ENCODE peak calls at places on chromosome 22, in six cellular contexts. One of them, this sample, is unnamed.

GRCh38 chr22:21446128-21446826 is 20.9 kb upstream of the TMEM191C start:
- DNase-seq in AG04449: no peak
- DNase-seq in GM12865: no peak
- DNase-seq in lower leg skin: peak
- DNase-seq in bronchial epithelial cell: no peak
- DNase-seq in upper lobe of left lung: peak
- DNase-seq in this sample: no peak

GRCh38 chr22:49331223-49331815 is 496.4 kb downstream of the BRD1 start:
- DNase-seq in AG04449: no peak
- DNase-seq in GM12865: no peak
- DNase-seq in lower leg skin: no peak
- DNase-seq in bronchial epithelial cell: no peak
- DNase-seq in upper lobe of left lung: no peak
- DNase-seq in this sample: no peak

GRCh38 chr22:43446881-43447280 is 35.1 kb downstream of the MPPED1 start:
- DNase-seq in AG04449: no peak
- DNase-seq in GM12865: no peak
- DNase-seq in lower leg skin: no peak
- DNase-seq in bronchial epithelial cell: peak
- DNase-seq in upper lobe of left lung: no peak
- DNase-seq in this sample: no peak

GRCh38 chr22:25448435-25449051 is 115.9 kb upstream of the GRK3 start:
- DNase-seq in AG04449: no peak
- DNase-seq in GM12865: peak
- DNase-seq in lower leg skin: no peak
- DNase-seq in bronchial epithelial cell: peak
- DNase-seq in upper lobe of left lung: no peak
- DNase-seq in this sample: peak

GRCh38 chr22:28075260-28075981 is 156.4 kb upstream of the PITPNB start:
- DNase-seq in AG04449: peak
- DNase-seq in GM12865: no peak
- DNase-seq in lower leg skin: no peak
- DNase-seq in bronchial epithelial cell: peak
- DNase-seq in upper lobe of left lung: no peak
- DNase-seq in this sample: peak

GRCh38 chr22:47612136-47612910 is 849.9 kb downstream of the TBC1D22A start:
- DNase-seq in AG04449: no peak
- DNase-seq in GM12865: no peak
- DNase-seq in lower leg skin: no peak
- DNase-seq in bronchial epithelial cell: no peak
- DNase-seq in upper lobe of left lung: no peak
- DNase-seq in this sample: no peak

GRCh38 chr22:42932857-42933782 is 76.0 kb upstream of the ARFGAP3 start:
- DNase-seq in AG04449: no peak
- DNase-seq in GM12865: peak
- DNase-seq in lower leg skin: no peak
- DNase-seq in bronchial epithelial cell: no peak
- DNase-seq in upper lobe of left lung: no peak
- DNase-seq in this sample: no peak

GRCh38 chr22:37334461-37334858 is 52.2 kb downstream of the CYTH4 start:
- DNase-seq in AG04449: no peak
- DNase-seq in GM12865: no peak
- DNase-seq in lower leg skin: no peak
- DNase-seq in bronchial epithelial cell: no peak
- DNase-seq in upper lobe of left lung: no peak
- DNase-seq in this sample: no peak

GRCh38 chr22:47802446-47802845 is 1040.0 kb downstream of the TBC1D22A start:
- DNase-seq in AG04449: no peak
- DNase-seq in GM12865: no peak
- DNase-seq in lower leg skin: peak
- DNase-seq in bronchial epithelial cell: no peak
- DNase-seq in upper lobe of left lung: no peak
- DNase-seq in this sample: no peak

GRCh38 chr22:41237707-41238569 is 2.8 kb downstream of the CHADL start:
- DNase-seq in AG04449: no peak
- DNase-seq in GM12865: peak
- DNase-seq in lower leg skin: no peak
- DNase-seq in bronchial epithelial cell: peak
- DNase-seq in upper lobe of left lung: peak
- DNase-seq in this sample: peak
- TF ChIP-seq CTCF in AG04449: peak
- TF ChIP-seq CTCF in GM12865: peak
- TF ChIP-seq CTCF in lower leg skin: no peak
- TF ChIP-seq CTCF in bronchial epithelial cell: peak
- TF ChIP-seq CTCF in upper lobe of left lung: peak
- TF ChIP-seq CTCF in this sample: no peak

GRCh38 chr22:39039306-39040126 is 1.1 kb upstream of the APOBEC3F start:
- DNase-seq in AG04449: no peak
- DNase-seq in GM12865: no peak
- DNase-seq in lower leg skin: no peak
- DNase-seq in bronchial epithelial cell: no peak
- DNase-seq in upper lobe of left lung: no peak
- DNase-seq in this sample: no peak
- H3K4me3 ChIP-seq in AG04449: no peak
- H3K4me3 ChIP-seq in GM12865: peak
- H3K4me3 ChIP-seq in lower leg skin: no peak
- H3K4me3 ChIP-seq in bronchial epithelial cell: no peak
- H3K4me3 ChIP-seq in upper lobe of left lung: peak
- H3K4me3 ChIP-seq in this sample: no peak

GRCh38 chr22:19910180-19910744 is 31.3 kb upstream of the COMT start:
- DNase-seq in AG04449: no peak
- DNase-seq in GM12865: no peak
- DNase-seq in lower leg skin: no peak
- DNase-seq in bronchial epithelial cell: no peak
- DNase-seq in upper lobe of left lung: no peak
- DNase-seq in this sample: no peak
- TF ChIP-seq CTCF in AG04449: no peak
- TF ChIP-seq CTCF in GM12865: no peak
- TF ChIP-seq CTCF in lower leg skin: no peak
- TF ChIP-seq CTCF in bronchial epithelial cell: no peak
- TF ChIP-seq CTCF in upper lobe of left lung: no peak
- TF ChIP-seq CTCF in this sample: no peak

GRCh38 chr22:41367039-41367679 is 14.6 kb upstream of the TEF start:
- DNase-seq in AG04449: peak
- DNase-seq in GM12865: no peak
- DNase-seq in lower leg skin: peak
- DNase-seq in bronchial epithelial cell: peak
- DNase-seq in upper lobe of left lung: peak
- DNase-seq in this sample: peak
- H3K4me3 ChIP-seq in AG04449: peak
- H3K4me3 ChIP-seq in GM12865: no peak
- H3K4me3 ChIP-seq in lower leg skin: no peak
- H3K4me3 ChIP-seq in bronchial epithelial cell: peak
- H3K4me3 ChIP-seq in upper lobe of left lung: peak
- H3K4me3 ChIP-seq in this sample: peak

GRCh38 chr22:23187201-23187600 is 6.9 kb downstream of the BCR start:
- DNase-seq in AG04449: no peak
- DNase-seq in GM12865: no peak
- DNase-seq in lower leg skin: no peak
- DNase-seq in bronchial epithelial cell: no peak
- DNase-seq in upper lobe of left lung: no peak
- DNase-seq in this sample: no peak
- TF ChIP-seq CTCF in AG04449: no peak
- TF ChIP-seq CTCF in GM12865: no peak
- TF ChIP-seq CTCF in lower leg skin: no peak
- TF ChIP-seq CTCF in bronchial epithelial cell: no peak
- TF ChIP-seq CTCF in upper lobe of left lung: no peak
- TF ChIP-seq CTCF in this sample: no peak

GRCh38 chr22:29944339-29944738 is 61.4 kb downstream of the MTMR3 start:
- DNase-seq in AG04449: no peak
- DNase-seq in GM12865: no peak
- DNase-seq in lower leg skin: no peak
- DNase-seq in bronchial epithelial cell: no peak
- DNase-seq in upper lobe of left lung: no peak
- DNase-seq in this sample: no peak
- H3K4me3 ChIP-seq in AG04449: no peak
- H3K4me3 ChIP-seq in GM12865: no peak
- H3K4me3 ChIP-seq in lower leg skin: no peak
- H3K4me3 ChIP-seq in bronchial epithelial cell: no peak
- H3K4me3 ChIP-seq in upper lobe of left lung: no peak
- H3K4me3 ChIP-seq in this sample: no peak

GRCh38 chr22:32204211-32204855 is 540 bp downstream of the RFPL2 start:
- DNase-seq in AG04449: no peak
- DNase-seq in GM12865: no peak
- DNase-seq in lower leg skin: no peak
- DNase-seq in bronchial epithelial cell: no peak
- DNase-seq in upper lobe of left lung: peak
- DNase-seq in this sample: no peak

GRCh38 chr22:32203181-32204105 is 1.4 kb downstream of the RFPL2 start:
- DNase-seq in AG04449: no peak
- DNase-seq in GM12865: no peak
- DNase-seq in lower leg skin: no peak
- DNase-seq in bronchial epithelial cell: no peak
- DNase-seq in upper lobe of left lung: peak
- DNase-seq in this sample: no peak

GRCh38 chr22:32200752-32201151 is 4.1 kb downstream of the RFPL2 start:
- DNase-seq in AG04449: no peak
- DNase-seq in GM12865: no peak
- DNase-seq in lower leg skin: no peak
- DNase-seq in bronchial epithelial cell: no peak
- DNase-seq in upper lobe of left lung: no peak
- DNase-seq in this sample: no peak

GRCh38 chr22:32202161-32202538 is 2.7 kb downstream of the RFPL2 start:
- DNase-seq in AG04449: no peak
- DNase-seq in GM12865: no peak
- DNase-seq in lower leg skin: no peak
- DNase-seq in bronchial epithelial cell: no peak
- DNase-seq in upper lobe of left lung: no peak
- DNase-seq in this sample: no peak

GRCh38 chr22:32202539-32203180 is 2.2 kb downstream of the RFPL2 start:
- DNase-seq in AG04449: no peak
- DNase-seq in GM12865: peak
- DNase-seq in lower leg skin: peak
- DNase-seq in bronchial epithelial cell: peak
- DNase-seq in upper lobe of left lung: peak
- DNase-seq in this sample: peak
- TF ChIP-seq CTCF in AG04449: peak
- TF ChIP-seq CTCF in GM12865: peak
- TF ChIP-seq CTCF in lower leg skin: no peak
- TF ChIP-seq CTCF in bronchial epithelial cell: peak
- TF ChIP-seq CTCF in upper lobe of left lung: peak
- TF ChIP-seq CTCF in this sample: peak

DNA sequence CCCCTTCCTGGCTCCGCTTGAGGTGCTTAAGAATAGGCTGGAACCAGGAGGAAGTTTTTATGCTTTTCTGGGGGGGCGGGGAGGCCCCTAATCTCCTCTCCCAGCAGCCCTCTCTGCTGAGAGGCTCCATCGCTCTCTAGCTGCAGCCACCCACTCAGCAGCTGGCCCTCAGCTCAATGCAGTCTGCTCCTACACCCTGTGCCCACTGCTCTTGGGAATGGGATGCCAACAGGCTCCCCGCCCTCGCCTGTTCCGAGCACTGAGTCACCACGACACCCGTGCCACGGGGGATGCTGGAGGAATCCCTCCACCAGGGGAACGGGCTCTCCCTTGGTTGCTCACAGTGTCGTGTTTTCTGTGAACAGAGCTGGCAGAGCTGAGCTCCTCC is 23.5 kb upstream of the SUSD2 start:
- DNase-seq in AG04449: no peak
- DNase-seq in GM12865: peak
- DNase-seq in lower leg skin: no peak
- DNase-seq in bronchial epithelial cell: no peak
- DNase-seq in upper lobe of left lung: no peak
- DNase-seq in this sample: peak
- H3K4me3 ChIP-seq in AG04449: no peak
- H3K4me3 ChIP-seq in GM12865: peak
- H3K4me3 ChIP-seq in lower leg skin: no peak
- H3K4me3 ChIP-seq in bronchial epithelial cell: no peak
- H3K4me3 ChIP-seq in upper lobe of left lung: peak
- H3K4me3 ChIP-seq in this sample: no peak

DNA sequence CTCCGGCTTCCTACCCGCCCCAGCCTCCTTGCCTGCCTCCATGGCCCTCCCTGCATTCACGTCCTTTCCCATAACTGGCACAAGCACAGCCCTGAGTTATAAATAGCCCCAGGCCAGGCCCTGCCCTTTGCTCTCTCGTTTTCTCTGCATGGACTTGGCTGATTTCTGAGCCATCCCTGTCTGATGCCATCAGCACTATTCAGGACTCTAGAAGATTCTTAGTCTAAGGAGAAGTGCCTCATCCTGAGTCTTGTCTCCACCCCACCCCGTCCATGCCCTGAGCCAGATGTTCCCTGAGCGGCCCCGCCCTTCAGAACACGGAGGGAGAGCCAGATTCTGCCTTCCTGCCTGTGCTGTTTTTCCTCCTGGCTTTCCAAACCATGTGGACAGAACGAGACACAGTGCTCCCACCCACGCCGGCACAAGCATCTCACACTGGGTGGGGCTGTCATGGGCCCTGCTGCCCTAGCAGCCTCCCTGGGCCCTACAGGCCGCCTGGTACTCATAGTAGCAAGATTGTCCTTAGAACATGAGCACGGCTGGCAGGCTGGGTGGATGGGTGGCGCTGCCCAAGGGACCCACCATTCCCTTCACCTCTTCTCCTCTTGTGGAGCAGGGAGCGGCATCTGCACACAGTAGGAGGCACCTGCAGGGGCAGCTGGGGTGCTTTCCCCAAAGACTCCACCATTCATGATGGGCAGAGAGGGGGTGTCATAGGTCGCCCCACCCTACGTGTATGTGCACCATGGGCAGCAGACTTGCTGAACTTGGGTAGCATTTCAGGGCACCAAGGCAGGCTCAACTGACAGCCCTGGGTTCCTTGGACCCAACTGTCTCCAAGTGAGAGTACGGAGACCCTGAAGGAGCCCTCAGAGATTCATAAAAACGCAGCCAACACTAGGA is 76.9 kb downstream of the BCR start:
- DNase-seq in AG04449: no peak
- DNase-seq in GM12865: no peak
- DNase-seq in lower leg skin: peak
- DNase-seq in bronchial epithelial cell: peak
- DNase-seq in upper lobe of left lung: peak
- DNase-seq in this sample: peak
- TF ChIP-seq CTCF in AG04449: no peak
- TF ChIP-seq CTCF in GM12865: no peak
- TF ChIP-seq CTCF in lower leg skin: no peak
- TF ChIP-seq CTCF in bronchial epithelial cell: no peak
- TF ChIP-seq CTCF in upper lobe of left lung: no peak
- TF ChIP-seq CTCF in this sample: no peak

This sample was measured in fibroblast of mammary gland.